ENCODE peak calls at places on chromosomes 4 and X, in eight cellular contexts. G is upper lobe of right lung; Q is naive thymus-derived CD4-positive, alpha-beta T cell; W is AG04450; V is lower lobe of right lung; D is sigmoid colon; J is suprapubic skin; Y is adrenal gland. U is an unnamed sample.

GRCh38 chr4:2363056-2363719 is 55.3 kb downstream of the ZFYVE28 start:
- DNase-seq in G (peak; percentile 71), Q (no peak), W (no peak), V (peak; percentile 47), D (peak; percentile 36), J (no peak), Y (peak; percentile 94), U (peak; percentile 55)

GRCh38 chr4:187071896-187072295 is 348.2 kb upstream of the FAT1 start:
- DNase-seq in G (no peak), Q (no peak), W (no peak), V (no peak), D (no peak), J (no peak), Y (no peak), U (no peak)

GRCh38 chrX:16699389-16699788 is 13.1 kb downstream of the CTPS2 start:
- DNase-seq in G (no peak), Q (no peak), W (no peak), V (no peak), D (no peak), J (no peak), Y (no peak), U (no peak)

GRCh38 chr4:75715105-75715799 is 9.1 kb upstream of the USO1 start:
- DNase-seq in G (no peak), Q (no peak), W (no peak), V (no peak), D (no peak), J (no peak), Y (no peak), U (no peak)

GRCh38 chr4:111530446-111530845 is 614.8 kb upstream of the FAM241A start:
- DNase-seq in G (no peak), Q (no peak), W (no peak), V (no peak), D (no peak), J (no peak), Y (no peak), U (no peak)

GRCh38 chr4:156006192-156006591 is 52.5 kb upstream of the CTSO start:
- DNase-seq in G (no peak), Q (no peak), W (no peak), V (no peak), D (no peak), J (no peak), Y (no peak), U (no peak)

GRCh38 chrX:9278475-9279270 is 186.2 kb upstream of the TBL1X start:
- DNase-seq in G (no peak), Q (no peak), W (no peak), V (no peak), D (no peak), J (no peak), Y (no peak), U (no peak)

GRCh38 chrX:48761674-48762471 is at the start of gene GLOD5:
- DNase-seq in G (peak; percentile 81), Q (peak; percentile 20), W (no peak), V (peak; percentile 72), D (no peak), J (no peak), Y (peak; percentile 17), U (no peak)

GRCh38 chr4:82500106-82500738 is 61.6 kb downstream of the TMEM150C start:
- DNase-seq in G (no peak), Q (no peak), W (no peak), V (no peak), D (no peak), J (no peak), Y (no peak), U (no peak)

GRCh38 chr4:159010100-159010499 is 92.8 kb upstream of the RAPGEF2 start:
- DNase-seq in G (no peak), Q (no peak), W (no peak), V (no peak), D (no peak), J (no peak), Y (no peak), U (no peak)

GRCh38 chr4:122700178-122700725 is 32.3 kb upstream of the BBS12 start:
- DNase-seq in G (no peak), Q (no peak), W (no peak), V (no peak), D (peak; percentile 89), J (no peak), Y (peak; percentile 87), U (no peak)

GRCh38 chr4:185566425-185566824 is 31.1 kb upstream of the PDLIM3 start:
- DNase-seq in G (no peak), Q (no peak), W (no peak), V (no peak), D (no peak), J (no peak), Y (no peak), U (no peak)

GRCh38 chr4:2902126-2902525 is 58.5 kb downstream of the ADD1 start:
- DNase-seq in G (no peak), Q (no peak), W (no peak), V (no peak), D (no peak), J (no peak), Y (no peak), U (no peak)

GRCh38 chr4:25133132-25133531 is 27.1 kb downstream of the SEPSECS start:
- DNase-seq in G (no peak), Q (no peak), W (no peak), V (no peak), D (no peak), J (no peak), Y (no peak), U (no peak)

GRCh38 chrX:153828723-153829548 is 1.4 kb downstream of the PDZD4 start:
- DNase-seq in G (no peak), Q (no peak), W (no peak), V (no peak), D (peak; percentile 52), J (no peak), Y (no peak), U (no peak)

GRCh38 chrX:153722704-153723350 is 1.4 kb downstream of the BCAP31 start:
- DNase-seq in G (peak; percentile 71), Q (no peak), W (no peak), V (peak; percentile 58), D (no peak), J (no peak), Y (no peak), U (peak; percentile 53)

GRCh38 chrX:125769628-125770027 is 396.5 kb downstream of the DCAF12L2 start:
- DNase-seq in G (no peak), Q (no peak), W (no peak), V (no peak), D (no peak), J (no peak), Y (no peak), U (no peak)

GRCh38 chrX:84747516-84747915 is 245.3 kb upstream of the HDX start:
- DNase-seq in G (no peak), Q (no peak), W (no peak), V (no peak), D (no peak), J (no peak), Y (no peak), U (no peak)

GRCh38 chr4:8125526-8126056 is 33.0 kb downstream of the ABLIM2 start:
- DNase-seq in G (no peak), Q (no peak), W (no peak), V (no peak), D (no peak), J (no peak), Y (no peak), U (no peak)

GRCh38 chr4:67779631-67780030 is 25.4 kb upstream of the GNRHR start:
- DNase-seq in G (no peak), Q (no peak), W (no peak), V (no peak), D (no peak), J (no peak), Y (no peak), U (no peak)

GRCh38 chr4:84529169-84529751 is 30.2 kb upstream of the NKX6-1 start:
- DNase-seq in G (no peak), Q (no peak), W (no peak), V (no peak), D (no peak), J (no peak), Y (no peak), U (no peak)

GRCh38 chrX:15834827-15835595 is 19.6 kb downstream of the AP1S2 start:
- DNase-seq in G (no peak), Q (no peak), W (no peak), V (no peak), D (no peak), J (no peak), Y (no peak), U (no peak)

GRCh38 chr4:165726831-165727230 is 146.2 kb upstream of the TLL1 start:
- DNase-seq in G (no peak), Q (no peak), W (no peak), V (no peak), D (no peak), J (no peak), Y (no peak), U (no peak)

GRCh38 chr4:109321232-109321631 is 18.8 kb upstream of the COL25A1 start:
- DNase-seq in G (no peak), Q (no peak), W (no peak), V (no peak), D (no peak), J (no peak), Y (no peak), U (no peak)
- H3K9me3 ChIP-seq in G (no peaks in the 10 kb centered on the region), Q (peaks cover 19% of the 10 kb centered on the region), W (no peaks in the 10 kb centered on the region), V (peaks cover 15% of the 10 kb centered on the region), D (peaks cover 6% of the 10 kb centered on the region), J (no peaks in the 10 kb centered on the region), Y (no peaks in the 10 kb centered on the region), U (no peaks in the 10 kb centered on the region)

GRCh38 chrX:18133605-18134004 is 87.1 kb downstream of the BEND2 start:
- DNase-seq in G (no peak), Q (no peak), W (no peak), V (no peak), D (no peak), J (no peak), Y (no peak), U (no peak)
- H3K9me3 ChIP-seq in G (no peaks in the 10 kb centered on the region), Q (no peaks in the 10 kb centered on the region), W (no peaks in the 10 kb centered on the region), V (no peaks in the 10 kb centered on the region), D (no peaks in the 10 kb centered on the region), J (no peaks in the 10 kb centered on the region), Y (no peaks in the 10 kb centered on the region), U (no peaks in the 10 kb centered on the region)

GRCh38 chr4:133152330-133152791 is 3.3 kb downstream of the PCDH10 start:
- DNase-seq in G (no peak), Q (no peak), W (no peak), V (no peak), D (no peak), J (peak; percentile 66), Y (no peak), U (peak; percentile 57)
- H3K9me3 ChIP-seq in G (no peaks in the 10 kb centered on the region), Q (peaks cover 5% of the 10 kb centered on the region), W (peaks cover 3% of the 10 kb centered on the region), V (no peaks in the 10 kb centered on the region), D (no peaks in the 10 kb centered on the region), J (no peaks in the 10 kb centered on the region), Y (no peaks in the 10 kb centered on the region), U (no peaks in the 10 kb centered on the region)

DNA sequence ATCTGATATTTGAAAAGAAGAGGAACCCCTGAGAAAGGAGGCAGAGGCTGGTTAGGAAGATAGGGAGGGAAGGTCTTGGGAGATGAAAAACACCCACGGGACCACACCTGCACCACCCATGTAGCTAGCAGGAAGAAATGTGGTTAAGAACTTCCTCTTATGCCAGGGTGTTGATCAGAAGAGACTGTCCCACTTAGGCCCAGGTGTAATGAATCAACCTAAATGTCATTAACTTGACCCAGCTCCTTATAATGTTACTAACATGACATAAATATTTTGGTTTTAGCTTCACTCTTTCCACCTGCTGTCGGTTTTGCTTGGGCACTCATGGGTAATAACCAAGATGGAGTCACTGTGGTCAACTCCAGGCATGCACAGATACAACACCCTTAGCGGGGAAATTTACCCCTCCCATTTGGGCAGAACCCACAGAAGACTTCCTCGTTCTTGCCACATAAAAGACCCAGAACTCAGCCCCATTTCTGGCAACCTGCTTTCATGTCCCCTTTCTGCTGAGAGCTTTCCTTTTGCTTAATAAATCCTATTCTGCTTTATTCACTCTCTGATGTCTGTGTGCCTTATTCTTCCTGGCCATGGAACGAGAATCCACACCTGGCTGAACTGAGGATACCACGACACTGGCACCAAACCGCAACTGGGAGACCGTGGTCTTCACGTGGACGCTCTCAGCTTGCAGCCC is 46.8 kb downstream of the ZNF141 start:
- DNase-seq in G (no peak), Q (no peak), W (no peak), V (no peak), D (no peak), J (no peak), Y (no peak), U (no peak)
- H3K9me3 ChIP-seq in G (peaks cover 80% of the 10 kb centered on the region), Q (peaks cover 97% of the 10 kb centered on the region), W (peaks cover 71% of the 10 kb centered on the region), V (peaks cover 100% of the 10 kb centered on the region), D (peaks cover 71% of the 10 kb centered on the region), J (peaks cover 66% of the 10 kb centered on the region), Y (peaks cover 20% of the 10 kb centered on the region), U (peaks cover 65% of the 10 kb centered on the region)